ENCODE peak calls at places on chromosomes 3 and 15, in six cellular contexts. X is HepG2, G is H1, H is GM12891, V is K562, M is GM12878. R is an unnamed sample.

GRCh38 chr15:69410290-69410874 is 3.8 kb upstream of the KIF23 start:
- DNase-seq in X (peak; percentile 11), G (no peak), H (no peak), V (no peak), M (no peak), R (no peak)

GRCh38 chr3:171865191-171865865 is 22.2 kb downstream of the TMEM212 start:
- DNase-seq in X (no peak), G (no peak), H (no peak), V (no peak), M (no peak), R (no peak)

GRCh38 chr3:187261541-187261969 is 30.0 kb downstream of the MASP1 start:
- DNase-seq in X (no peak), G (no peak), H (no peak), V (no peak), M (no peak), R (no peak)

GRCh38 chr15:40282870-40283614 is at the start of gene ANKRD63:
- DNase-seq in X (no peak), G (no peak), H (peak; percentile 71), V (peak; percentile 72), M (no peak), R (peak; percentile 68)

GRCh38 chr15:40766906-40767837 is 2.6 kb upstream of the C15orf62 start:
- DNase-seq in X (no peak), G (no peak), H (no peak), V (no peak), M (no peak), R (no peak)

GRCh38 chr3:131038326-131038725 is 11.6 kb downstream of the NEK11 start:
- DNase-seq in X (no peak), G (no peak), H (no peak), V (no peak), M (no peak), R (no peak)

GRCh38 chr3:110933786-110934415 is 137.7 kb upstream of the NECTIN3 start:
- DNase-seq in X (no peak), G (no peak), H (no peak), V (no peak), M (no peak), R (no peak)

GRCh38 chr3:115580566-115580965 is 42.7 kb upstream of the GAP43 start:
- DNase-seq in X (no peak), G (no peak), H (no peak), V (no peak), M (no peak), R (no peak)

GRCh38 chr3:24375947-24376384 is 118.7 kb downstream of the THRB start:
- DNase-seq in X (no peak), G (no peak), H (no peak), V (peak; percentile 62), M (no peak), R (no peak)

GRCh38 chr3:113231391-113231790 is 20.0 kb downstream of the BOC start:
- DNase-seq in X (no peak), G (no peak), H (no peak), V (no peak), M (no peak), R (no peak)

GRCh38 chr15:83205725-83206324 is 1.8 kb downstream of the HDGFL3 start:
- DNase-seq in X (no peak), G (no peak), H (no peak), V (no peak), M (no peak), R (no peak)

GRCh38 chr15:38474155-38474757 is 20.3 kb downstream of the FAM98B start:
- DNase-seq in X (peak; percentile 63), G (no peak), H (no peak), V (peak; percentile 35), M (peak; percentile 33), R (no peak)

GRCh38 chr3:18424862-18425640 is at the start of gene SATB1:
- DNase-seq in X (no peak), G (peak; percentile 87), H (peak; percentile 10), V (peak; percentile 32), M (no peak), R (no peak)

GRCh38 chr3:11379238-11379823 is 107.1 kb downstream of the ATG7 start:
- DNase-seq in X (peak; percentile 24), G (no peak), H (no peak), V (peak; percentile 19), M (peak; percentile 13), R (no peak)

GRCh38 chr15:70833897-70834765 is 19.8 kb downstream of the LARP6 start:
- DNase-seq in X (peak; percentile 72), G (no peak), H (no peak), V (no peak), M (no peak), R (no peak)

GRCh38 chr3:122609798-122610559 is 32.5 kb downstream of the PARP15 start:
- DNase-seq in X (no peak), G (no peak), H (peak; percentile 43), V (no peak), M (peak; percentile 98), R (peak; percentile 40)

GRCh38 chr3:39982665-39983357 is 173.4 kb downstream of the MYRIP start:
- DNase-seq in X (no peak), G (no peak), H (no peak), V (no peak), M (no peak), R (no peak)

GRCh38 chr3:146187334-146187950 is 26.5 kb upstream of the PLOD2 start:
- DNase-seq in X (no peak), G (no peak), H (no peak), V (no peak), M (no peak), R (no peak)

GRCh38 chr3:105406268-105406667 is 39.6 kb downstream of the ALCAM start:
- DNase-seq in X (no peak), G (no peak), H (no peak), V (no peak), M (no peak), R (no peak)

GRCh38 chr15:71366926-71367325 is 251.7 kb downstream of the THSD4 start:
- DNase-seq in X (peak; percentile 83), G (no peak), H (no peak), V (no peak), M (no peak), R (no peak)

GRCh38 chr3:194808709-194809108 is 123.0 kb downstream of the FAM43A start:
- DNase-seq in X (no peak), G (no peak), H (no peak), V (no peak), M (no peak), R (no peak)

GRCh38 chr15:41115652-41116115 is 396 bp downstream of the INO80 start:
- DNase-seq in X (peak; percentile 50), G (no peak), H (peak; percentile 50), V (peak; percentile 83), M (no peak), R (peak; percentile 55)

GRCh38 chr15:70308011-70308761 is 210.5 kb upstream of the TLE3 start:
- DNase-seq in X (no peak), G (no peak), H (peak; percentile 41), V (no peak), M (peak; percentile 47), R (no peak)

GRCh38 chr15:95865330-95865739 is 465.2 kb upstream of the NR2F2 start:
- DNase-seq in X (no peak), G (no peak), H (no peak), V (no peak), M (no peak), R (no peak)

GRCh38 chr3:161409069-161409468 is 37.8 kb upstream of the SPTSSB start:
- DNase-seq in X (peak; percentile 55), G (no peak), H (no peak), V (peak; percentile 14), M (no peak), R (no peak)

GRCh38 chr3:143843607-143844006 is 4.7 kb downstream of the SLC9A9 start:
- DNase-seq in X (no peak), G (no peak), H (no peak), V (no peak), M (no peak), R (no peak)

GRCh38 chr15:90033448-90033847 is 32.3 kb downstream of the ZNF710 start:
- DNase-seq in X (no peak), G (no peak), H (no peak), V (no peak), M (no peak), R (no peak)

GRCh38 chr3:49165771-49166751 is at the start of gene CCDC71:
- DNase-seq in X (peak; percentile 43), G (peak; percentile 90), H (peak; percentile 92), V (peak; percentile 90), M (peak; percentile 20), R (peak; percentile 90)
- TF ChIP-seq POLR2AphosphoS5 in X (peak; percentile 64), G (no peak), H (peak; percentile 74), V (peak; percentile 45), M (peak; percentile 77), R (peak; percentile 85)

DNA sequence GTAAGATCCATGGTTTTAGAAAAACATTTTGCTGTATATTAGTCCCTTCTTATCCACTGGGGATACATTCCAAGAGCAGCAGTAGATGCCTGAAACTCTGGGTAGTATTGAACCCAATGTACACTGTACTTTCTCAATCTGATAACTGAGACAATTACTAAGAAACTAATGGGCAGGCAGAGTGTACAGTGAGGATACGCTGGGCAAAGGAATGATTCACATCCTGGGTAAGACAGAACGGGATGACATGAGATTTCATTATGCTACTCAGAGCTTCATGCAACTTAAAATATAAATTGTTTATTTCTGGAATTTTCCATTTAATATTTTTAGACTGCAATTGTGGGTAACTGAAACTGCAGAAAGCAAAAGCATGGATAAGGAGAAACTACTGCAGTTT is 46.2 kb upstream of the TEX55 start:
- DNase-seq in X (no peak), G (no peak), H (no peak), V (no peak), M (no peak), R (no peak)
- TF ChIP-seq POLR2A in X (no peak), G (no peak), H (no peak), V (no peak), M (no peak), R (no peak)

DNA sequence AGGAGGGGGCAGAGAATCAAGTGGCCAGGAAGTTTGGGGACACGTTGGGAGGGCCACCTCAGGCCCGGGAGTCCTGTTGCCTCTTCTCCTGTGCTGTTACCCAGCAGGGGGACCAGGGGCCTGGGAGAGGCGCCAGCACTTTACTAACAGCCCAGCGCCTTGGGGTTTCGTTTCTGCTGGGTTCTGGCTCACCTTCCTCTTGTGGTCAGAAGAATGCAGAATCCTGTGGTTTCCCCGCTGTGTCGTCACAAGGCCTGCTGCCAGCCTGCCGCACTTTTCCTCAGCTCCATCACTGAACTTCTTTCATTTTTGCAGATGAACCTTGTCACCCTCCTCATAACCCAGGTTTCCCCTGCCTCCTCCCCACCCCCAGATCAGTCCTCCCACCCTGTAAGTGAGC is 67.7 kb downstream of the SLC30A4 start:
- DNase-seq in X (no peak), G (no peak), H (peak; percentile 60), V (peak; percentile 20), M (peak; percentile 45), R (peak; percentile 61)
- TF ChIP-seq TAF1 in X (no peak), G (no peak), H (no peak), V (no peak), M (no peak), R (no peak)

GRCh38 chr3:141386611-141387110 is 18.4 kb downstream of the ZBTB38 start:
- DNase-seq in X (no peak), G (no peak), H (no peak), V (no peak), M (no peak), R (no peak)
- TF ChIP-seq POLR2AphosphoS5 in X (no peak), G (no peak), H (no peak), V (no peak), M (peak; percentile 66), R (peak; percentile 93)